ENCODE peak calls at places on chromosome 5, in ten cellular contexts. A, P, O, I, D, B, H, Z, G and M are unnamed samples.

GRCh38 chr5:133179405-133179804 is 127.6 kb downstream of the HSPA4 start:
- DNase-seq in A (no peak), P (no peak), O (no peak), I (no peak), D (no peak), B (no peak), H (no peak), Z (no peak), G (no peak), M (no peak)

GRCh38 chr5:16550316-16550952 is 66.4 kb downstream of the RETREG1 start:
- DNase-seq in A (no peak), P (peak; percentile 76), O (peak; percentile 73), I (peak; percentile 55), D (peak; percentile 48), B (peak; percentile 56), H (peak; percentile 67), Z (no peak), G (peak; percentile 81), M (peak; percentile 44)

GRCh38 chr5:11809407-11809806 is 94.8 kb downstream of the CTNND2 start:
- DNase-seq in A (no peak), P (no peak), O (no peak), I (no peak), D (no peak), B (no peak), H (no peak), Z (no peak), G (no peak), M (no peak)

GRCh38 chr5:111271885-111272284 is 47.7 kb downstream of the CAMK4 start:
- DNase-seq in A (no peak), P (no peak), O (peak; percentile 39), I (peak; percentile 29), D (no peak), B (no peak), H (no peak), Z (no peak), G (no peak), M (no peak)

GRCh38 chr5:124748687-124749594 is 2.5 kb upstream of the ZNF608 start:
- DNase-seq in A (peak; percentile 36), P (peak; percentile 81), O (peak; percentile 94), I (peak; percentile 78), D (peak; percentile 89), B (peak; percentile 92), H (peak; percentile 4), Z (peak; percentile 80), G (peak; percentile 97), M (peak; percentile 97)

GRCh38 chr5:35303152-35303551 is 72.9 kb upstream of the PRLR start:
- DNase-seq in A (no peak), P (no peak), O (no peak), I (peak; percentile 4), D (no peak), B (no peak), H (no peak), Z (no peak), G (no peak), M (no peak)

GRCh38 chr5:35009059-35009458 is 38.7 kb downstream of the AGXT2 start:
- DNase-seq in A (no peak), P (no peak), O (no peak), I (no peak), D (no peak), B (no peak), H (no peak), Z (no peak), G (no peak), M (no peak)

GRCh38 chr5:16690243-16690839 is 73.5 kb upstream of the RETREG1 start:
- DNase-seq in A (no peak), P (peak; percentile 88), O (peak; percentile 70), I (peak; percentile 63), D (no peak), B (peak; percentile 19), H (peak; percentile 47), Z (no peak), G (peak; percentile 71), M (peak; percentile 55)

GRCh38 chr5:128403350-128403749 is 134.7 kb downstream of the FBN2 start:
- DNase-seq in A (no peak), P (no peak), O (no peak), I (no peak), D (no peak), B (no peak), H (no peak), Z (no peak), G (no peak), M (no peak)

GRCh38 chr5:72255237-72255636 is 64.8 kb downstream of the MRPS27 start:
- DNase-seq in A (no peak), P (no peak), O (no peak), I (no peak), D (no peak), B (no peak), H (no peak), Z (no peak), G (no peak), M (no peak)